ENCODE peak calls at places on chromosomes 4 and X, in five cellular contexts. One of them, this sample, is unnamed.

GRCh38 chr4:107120661-107121060 is 84.5 kb upstream of the DKK2 start:
- DNase-seq in fibroblast of villous mesenchyme: no peak
- DNase-seq in esophagus squamous epithelium: no peak
- DNase-seq in GM23338: peak
- DNase-seq in psoas muscle: no peak
- DNase-seq in this sample: no peak

GRCh38 chrX:80513620-80514019 is 93.4 kb downstream of the TENT5D start:
- DNase-seq in psoas muscle: no peak
- DNase-seq in esophagus squamous epithelium: no peak
- DNase-seq in fibroblast of villous mesenchyme: no peak
- DNase-seq in GM23338: peak
- DNase-seq in this sample: no peak

GRCh38 chr4:118033148-118034060 is 882 bp upstream of the NDST3 start:
- DNase-seq in esophagus squamous epithelium: no peak
- DNase-seq in fibroblast of villous mesenchyme: peak
- DNase-seq in GM23338: peak
- DNase-seq in psoas muscle: peak
- DNase-seq in this sample: no peak

GRCh38 chr4:77579406-77580076 is 26.1 kb upstream of the CXCL13 start:
- DNase-seq in GM23338: no peak
- DNase-seq in psoas muscle: no peak
- DNase-seq in fibroblast of villous mesenchyme: peak
- DNase-seq in esophagus squamous epithelium: no peak
- DNase-seq in this sample: no peak

GRCh38 chrX:141405486-141405877 is 163.2 kb upstream of the SPANXC start:
- DNase-seq in esophagus squamous epithelium: no peak
- DNase-seq in fibroblast of villous mesenchyme: no peak
- DNase-seq in psoas muscle: no peak
- DNase-seq in GM23338: no peak
- DNase-seq in this sample: no peak

GRCh38 chr4:20127626-20128025 is 124.1 kb upstream of the SLIT2 start:
- DNase-seq in esophagus squamous epithelium: no peak
- DNase-seq in psoas muscle: no peak
- DNase-seq in fibroblast of villous mesenchyme: no peak
- DNase-seq in GM23338: no peak
- DNase-seq in this sample: no peak

GRCh38 chrX:8815460-8816065 is 14.4 kb upstream of the FAM9A start:
- DNase-seq in GM23338: peak
- DNase-seq in psoas muscle: no peak
- DNase-seq in fibroblast of villous mesenchyme: peak
- DNase-seq in esophagus squamous epithelium: no peak
- DNase-seq in this sample: peak

GRCh38 chrX:99705696-99706095 is 704.4 kb downstream of the PCDH19 start:
- DNase-seq in esophagus squamous epithelium: no peak
- DNase-seq in GM23338: no peak
- DNase-seq in psoas muscle: no peak
- DNase-seq in fibroblast of villous mesenchyme: no peak
- DNase-seq in this sample: no peak

GRCh38 chrX:75603833-75604232 is 81.0 kb upstream of the ZDHHC15 start:
- DNase-seq in fibroblast of villous mesenchyme: peak
- DNase-seq in GM23338: peak
- DNase-seq in psoas muscle: no peak
- DNase-seq in esophagus squamous epithelium: no peak
- DNase-seq in this sample: peak

GRCh38 chrX:20240201-20240600 is 26.5 kb downstream of the RPS6KA3 start:
- DNase-seq in psoas muscle: no peak
- DNase-seq in GM23338: no peak
- DNase-seq in esophagus squamous epithelium: no peak
- DNase-seq in fibroblast of villous mesenchyme: no peak
- DNase-seq in this sample: no peak

GRCh38 chrX:144275403-144275802 is 391.5 kb downstream of the UBE2NL start:
- DNase-seq in fibroblast of villous mesenchyme: no peak
- DNase-seq in psoas muscle: no peak
- DNase-seq in GM23338: no peak
- DNase-seq in esophagus squamous epithelium: no peak
- DNase-seq in this sample: no peak

GRCh38 chr4:8775751-8776355 is 95.8 kb downstream of the HMX1 start:
- DNase-seq in psoas muscle: no peak
- DNase-seq in esophagus squamous epithelium: no peak
- DNase-seq in GM23338: no peak
- DNase-seq in fibroblast of villous mesenchyme: no peak
- DNase-seq in this sample: no peak

GRCh38 chr4:187304131-187304530 is 580.5 kb upstream of the FAT1 start:
- DNase-seq in fibroblast of villous mesenchyme: no peak
- DNase-seq in esophagus squamous epithelium: no peak
- DNase-seq in psoas muscle: no peak
- DNase-seq in GM23338: peak
- DNase-seq in this sample: no peak

GRCh38 chr4:41506071-41506470 is 31.9 kb upstream of the LIMCH1 start:
- DNase-seq in esophagus squamous epithelium: no peak
- DNase-seq in psoas muscle: no peak
- DNase-seq in fibroblast of villous mesenchyme: peak
- DNase-seq in GM23338: no peak
- DNase-seq in this sample: no peak

GRCh38 chr4:184994623-184995010 is 23.7 kb upstream of the HELT start:
- DNase-seq in fibroblast of villous mesenchyme: no peak
- DNase-seq in GM23338: no peak
- DNase-seq in psoas muscle: no peak
- DNase-seq in esophagus squamous epithelium: no peak
- DNase-seq in this sample: no peak

GRCh38 chrX:21912220-21912619 is 28.3 kb upstream of the SMS start:
- DNase-seq in fibroblast of villous mesenchyme: no peak
- DNase-seq in psoas muscle: no peak
- DNase-seq in GM23338: no peak
- DNase-seq in esophagus squamous epithelium: no peak
- DNase-seq in this sample: no peak
- H3K4me3 ChIP-seq in fibroblast of villous mesenchyme: no peak
- H3K4me3 ChIP-seq in psoas muscle: no peak
- H3K4me3 ChIP-seq in GM23338: no peak
- H3K4me3 ChIP-seq in esophagus squamous epithelium: no peak
- H3K4me3 ChIP-seq in this sample: no peak

DNA sequence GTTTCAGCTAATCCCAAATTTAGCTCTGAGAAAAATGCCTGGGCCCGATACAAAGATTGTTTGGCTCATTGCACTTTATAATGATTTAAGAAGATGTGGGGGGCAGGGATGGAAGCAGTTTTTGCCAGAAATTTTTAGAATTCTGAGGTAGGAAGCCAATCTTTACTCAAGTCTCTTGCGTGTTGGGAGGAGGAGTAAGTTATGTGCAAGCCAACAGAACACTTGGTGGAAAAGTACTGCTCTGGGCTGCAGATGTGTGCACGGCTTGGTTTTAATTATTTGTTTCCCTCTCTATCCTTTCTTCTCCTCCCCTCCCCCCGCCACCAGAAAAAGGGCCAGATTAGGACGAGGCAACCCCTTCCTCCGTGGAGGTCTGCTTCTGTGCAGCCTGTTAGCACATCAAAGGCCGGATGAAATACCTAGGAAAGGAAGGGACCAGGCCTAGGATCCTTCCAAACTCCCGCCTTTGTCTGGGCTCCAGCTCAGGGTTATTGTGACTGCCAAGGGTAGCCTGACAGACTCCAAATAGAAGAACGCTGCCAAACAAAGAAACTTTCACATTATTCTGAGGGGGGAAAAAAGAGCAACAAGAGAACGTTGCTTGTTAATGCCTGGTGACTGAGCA is 1.0 kb upstream of the PGRMC1 start:
- DNase-seq in fibroblast of villous mesenchyme: no peak
- DNase-seq in esophagus squamous epithelium: no peak
- DNase-seq in psoas muscle: no peak
- DNase-seq in GM23338: peak
- DNase-seq in this sample: no peak
- H3K4me3 ChIP-seq in fibroblast of villous mesenchyme: no peak
- H3K4me3 ChIP-seq in esophagus squamous epithelium: no peak
- H3K4me3 ChIP-seq in psoas muscle: no peak
- H3K4me3 ChIP-seq in GM23338: peak
- H3K4me3 ChIP-seq in this sample: no peak

DNA sequence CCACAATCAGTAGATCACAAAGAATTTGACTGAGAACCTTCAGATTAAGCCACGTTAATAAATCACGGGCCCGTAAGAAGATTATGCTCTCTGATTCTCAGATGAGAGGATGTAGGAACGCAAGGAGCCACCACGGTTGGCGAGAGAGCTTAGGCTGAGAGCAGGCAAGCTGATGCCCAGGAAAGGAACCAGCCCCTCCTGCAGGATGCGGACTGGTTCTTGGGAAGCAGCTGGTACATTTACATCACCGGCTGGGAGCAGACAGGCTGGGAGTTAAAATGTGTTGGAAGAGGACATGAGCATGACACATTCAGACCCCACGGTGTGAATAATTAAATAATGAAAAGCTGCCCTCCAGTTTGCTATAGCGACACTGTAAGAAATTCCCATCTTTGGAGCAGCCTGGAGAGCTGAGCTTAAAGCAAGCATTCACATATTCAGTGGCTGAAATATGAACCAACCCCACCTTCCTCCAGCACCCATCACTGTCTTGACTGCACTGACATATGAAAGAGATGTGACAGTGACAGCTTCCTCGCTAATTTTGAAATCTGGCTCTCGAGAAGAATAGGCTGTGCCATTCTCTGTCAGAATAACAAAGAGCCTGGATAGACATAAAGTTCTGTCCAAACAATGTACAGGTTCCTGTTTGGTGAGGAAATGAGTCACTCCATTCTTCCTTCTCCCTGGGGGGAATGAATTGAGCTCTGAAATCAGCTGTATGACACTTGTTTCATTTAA is 33.1 kb downstream of the LNX1 start:
- DNase-seq in fibroblast of villous mesenchyme: no peak
- DNase-seq in psoas muscle: no peak
- DNase-seq in GM23338: peak
- DNase-seq in esophagus squamous epithelium: no peak
- DNase-seq in this sample: no peak
- H3K4me3 ChIP-seq in fibroblast of villous mesenchyme: no peak
- H3K4me3 ChIP-seq in psoas muscle: no peak
- H3K4me3 ChIP-seq in GM23338: no peak
- H3K4me3 ChIP-seq in esophagus squamous epithelium: no peak
- H3K4me3 ChIP-seq in this sample: no peak

GRCh38 chr4:71236226-71236625 is 102.6 kb upstream of the SLC4A4 start:
- DNase-seq in esophagus squamous epithelium: no peak
- DNase-seq in psoas muscle: no peak
- DNase-seq in GM23338: no peak
- DNase-seq in fibroblast of villous mesenchyme: no peak
- DNase-seq in this sample: no peak
- H3K4me3 ChIP-seq in esophagus squamous epithelium: no peak
- H3K4me3 ChIP-seq in psoas muscle: peak
- H3K4me3 ChIP-seq in GM23338: no peak
- H3K4me3 ChIP-seq in fibroblast of villous mesenchyme: no peak
- H3K4me3 ChIP-seq in this sample: no peak

This sample was measured in CD4-positive, CD25-positive, alpha-beta regulatory T cell.